ENCODE peak calls at places on chromosome 13, in four cellular contexts. One of them, this sample, is unnamed.
A peak's percentile ranks its signal among the peaks of the same experiment; 100 is the strongest.

GRCh38 chr13:97555034-97555433 is 121.1 kb downstream of the RAP2A start:
- DNase-seq in fibroblast of mammary gland: no peak
- DNase-seq in tibial nerve: no peak
- DNase-seq in posterior cingulate gyrus: no peak
- DNase-seq in this sample: no peak

GRCh38 chr13:83136660-83137059 is 745.6 kb downstream of the SLITRK1 start:
- DNase-seq in fibroblast of mammary gland: no peak
- DNase-seq in tibial nerve: no peak
- DNase-seq in posterior cingulate gyrus: no peak
- DNase-seq in this sample: no peak

GRCh38 chr13:30021611-30022010 is 171.2 kb upstream of the UBL3 start:
- DNase-seq in fibroblast of mammary gland: peak; percentile 50
- DNase-seq in tibial nerve: no peak
- DNase-seq in posterior cingulate gyrus: no peak
- DNase-seq in this sample: no peak

GRCh38 chr13:109326601-109327000 is 459.8 kb downstream of the IRS2 start:
- DNase-seq in fibroblast of mammary gland: no peak
- DNase-seq in tibial nerve: no peak
- DNase-seq in posterior cingulate gyrus: no peak
- DNase-seq in this sample: no peak

GRCh38 chr13:113589251-113589960 is 4.9 kb downstream of the TFDP1 start:
- DNase-seq in fibroblast of mammary gland: no peak
- DNase-seq in tibial nerve: no peak
- DNase-seq in posterior cingulate gyrus: no peak
- DNase-seq in this sample: no peak

GRCh38 chr13:51267581-51267980 is 45.4 kb downstream of the FAM124A start:
- DNase-seq in fibroblast of mammary gland: peak; percentile 2
- DNase-seq in tibial nerve: no peak
- DNase-seq in posterior cingulate gyrus: no peak
- DNase-seq in this sample: no peak

GRCh38 chr13:40255551-40255950 is 410.9 kb downstream of the FOXO1 start:
- DNase-seq in fibroblast of mammary gland: no peak
- DNase-seq in tibial nerve: no peak
- DNase-seq in posterior cingulate gyrus: no peak
- DNase-seq in this sample: no peak

GRCh38 chr13:27044837-27045570 is 126.6 kb downstream of the USP12 start:
- DNase-seq in fibroblast of mammary gland: no peak
- DNase-seq in tibial nerve: no peak
- DNase-seq in posterior cingulate gyrus: no peak
- DNase-seq in this sample: peak; percentile 7

GRCh38 chr13:69553976-69554375 is 553.6 kb upstream of the ATXN8OS start:
- DNase-seq in fibroblast of mammary gland: no peak
- DNase-seq in tibial nerve: no peak
- DNase-seq in posterior cingulate gyrus: no peak
- DNase-seq in this sample: no peak

GRCh38 chr13:102299366-102299765 is 102.5 kb downstream of the FGF14 start:
- DNase-seq in fibroblast of mammary gland: no peak
- DNase-seq in tibial nerve: no peak
- DNase-seq in posterior cingulate gyrus: no peak
- DNase-seq in this sample: no peak

GRCh38 chr13:108269601-108270328 is at the start of gene TNFSF13B:
- DNase-seq in fibroblast of mammary gland: peak; percentile 46
- DNase-seq in tibial nerve: no peak
- DNase-seq in posterior cingulate gyrus: no peak
- DNase-seq in this sample: peak; percentile 9

GRCh38 chr13:112709825-112710783 is 20.3 kb downstream of the ATP11A start:
- DNase-seq in fibroblast of mammary gland: no peak
- DNase-seq in tibial nerve: no peak
- DNase-seq in posterior cingulate gyrus: no peak
- DNase-seq in this sample: no peak

GRCh38 chr13:30124131-30124768 is 183.1 kb downstream of the KATNAL1 start:
- DNase-seq in fibroblast of mammary gland: no peak
- DNase-seq in tibial nerve: no peak
- DNase-seq in posterior cingulate gyrus: no peak
- DNase-seq in this sample: no peak

GRCh38 chr13:44015133-44015532 is 135.4 kb downstream of the LACC1 start:
- DNase-seq in fibroblast of mammary gland: no peak
- DNase-seq in tibial nerve: no peak
- DNase-seq in posterior cingulate gyrus: no peak
- DNase-seq in this sample: no peak

GRCh38 chr13:20173121-20173746 is 12.4 kb upstream of the GJA3 start:
- DNase-seq in fibroblast of mammary gland: peak; percentile 69
- DNase-seq in tibial nerve: no peak
- DNase-seq in posterior cingulate gyrus: no peak
- DNase-seq in this sample: no peak

GRCh38 chr13:42110410-42111155 is 62.1 kb downstream of the DGKH start:
- DNase-seq in fibroblast of mammary gland: peak; percentile 84
- DNase-seq in tibial nerve: peak; percentile 64
- DNase-seq in posterior cingulate gyrus: no peak
- DNase-seq in this sample: peak; percentile 55

GRCh38 chr13:110397445-110397844 is 90.4 kb downstream of the COL4A2 start:
- DNase-seq in fibroblast of mammary gland: peak; percentile 93
- DNase-seq in tibial nerve: peak; percentile 75
- DNase-seq in posterior cingulate gyrus: peak; percentile 54
- DNase-seq in this sample: peak; percentile 73

GRCh38 chr13:113161433-113161832 is 3.0 kb downstream of the PROZ start:
- DNase-seq in fibroblast of mammary gland: no peak
- DNase-seq in tibial nerve: no peak
- DNase-seq in posterior cingulate gyrus: no peak
- DNase-seq in this sample: no peak

GRCh38 chr13:91155512-91156114 is 191.9 kb upstream of the MIR17HG start:
- DNase-seq in fibroblast of mammary gland: no peak
- DNase-seq in tibial nerve: no peak
- DNase-seq in posterior cingulate gyrus: no peak
- DNase-seq in this sample: no peak

GRCh38 chr13:114108141-114108761 is 24.2 kb downstream of the RASA3 start:
- DNase-seq in fibroblast of mammary gland: no peak
- DNase-seq in tibial nerve: no peak
- DNase-seq in posterior cingulate gyrus: no peak
- DNase-seq in this sample: no peak

GRCh38 chr13:28531195-28531955 is 36.4 kb upstream of the FLT1 start:
- DNase-seq in fibroblast of mammary gland: peak; percentile 27
- DNase-seq in tibial nerve: no peak
- DNase-seq in posterior cingulate gyrus: no peak
- DNase-seq in this sample: peak; percentile 36

GRCh38 chr13:74040200-74040599 is 94.0 kb downstream of the KLF12 start:
- DNase-seq in fibroblast of mammary gland: peak; percentile 32
- DNase-seq in tibial nerve: no peak
- DNase-seq in posterior cingulate gyrus: no peak
- DNase-seq in this sample: peak; percentile 51

GRCh38 chr13:50873481-50873880 is 30.0 kb upstream of the DLEU7 start:
- DNase-seq in fibroblast of mammary gland: peak; percentile 52
- DNase-seq in tibial nerve: no peak
- DNase-seq in posterior cingulate gyrus: no peak
- DNase-seq in this sample: no peak

GRCh38 chr13:22874839-22875238 is 305.9 kb upstream of the SGCG start:
- DNase-seq in fibroblast of mammary gland: no peak
- DNase-seq in tibial nerve: no peak
- DNase-seq in posterior cingulate gyrus: no peak
- DNase-seq in this sample: no peak

GRCh38 chr13:23339225-23339624 is 94.3 kb downstream of the SACS start:
- DNase-seq in fibroblast of mammary gland: no peak
- DNase-seq in tibial nerve: no peak
- DNase-seq in posterior cingulate gyrus: no peak
- DNase-seq in this sample: no peak

GRCh38 chr13:31896427-31896826 is 135.1 kb upstream of the FRY start:
- DNase-seq in fibroblast of mammary gland: peak; percentile 92
- DNase-seq in tibial nerve: peak; percentile 20
- DNase-seq in posterior cingulate gyrus: no peak
- DNase-seq in this sample: peak; percentile 46

GRCh38 chr13:35781044-35781443 is 304.6 kb upstream of the MAB21L1 start:
- DNase-seq in fibroblast of mammary gland: no peak
- DNase-seq in tibial nerve: no peak
- DNase-seq in posterior cingulate gyrus: no peak
- DNase-seq in this sample: no peak

GRCh38 chr13:100941811-100942361 is 267.3 kb upstream of the TMTC4 start:
- DNase-seq in fibroblast of mammary gland: no peak
- DNase-seq in tibial nerve: no peak
- DNase-seq in posterior cingulate gyrus: no peak
- DNase-seq in this sample: no peak

GRCh38 chr13:101150998-101151397 is 265.3 kb downstream of the NALCN start:
- DNase-seq in fibroblast of mammary gland: peak; percentile 26
- DNase-seq in tibial nerve: peak; percentile 23
- DNase-seq in posterior cingulate gyrus: no peak
- DNase-seq in this sample: no peak

GRCh38 chr13:98751397-98752110 is 918 bp downstream of the SLC15A1 start:
- DNase-seq in fibroblast of mammary gland: peak; percentile 44
- DNase-seq in tibial nerve: no peak
- DNase-seq in posterior cingulate gyrus: no peak
- DNase-seq in this sample: peak; percentile 24

GRCh38 chr13:87169337-87169736 is 501.8 kb upstream of the SLITRK5 start:
- DNase-seq in fibroblast of mammary gland: no peak
- DNase-seq in tibial nerve: no peak
- DNase-seq in posterior cingulate gyrus: no peak
- DNase-seq in this sample: no peak

GRCh38 chr13:38933786-38934185 is 56.8 kb downstream of the STOML3 start:
- DNase-seq in fibroblast of mammary gland: no peak
- DNase-seq in tibial nerve: no peak
- DNase-seq in posterior cingulate gyrus: no peak
- DNase-seq in this sample: no peak

GRCh38 chr13:41465215-41465907 is 8.0 kb downstream of the RGCC start:
- DNase-seq in fibroblast of mammary gland: peak; percentile 91
- DNase-seq in tibial nerve: no peak
- DNase-seq in posterior cingulate gyrus: no peak
- DNase-seq in this sample: peak; percentile 90

GRCh38 chr13:97256343-97256783 is 34.2 kb downstream of the MBNL2 start:
- DNase-seq in fibroblast of mammary gland: peak; percentile 93
- DNase-seq in tibial nerve: no peak
- DNase-seq in posterior cingulate gyrus: no peak
- DNase-seq in this sample: peak; percentile 75

GRCh38 chr13:77150651-77151050 is 123.7 kb upstream of the FBXL3 start:
- DNase-seq in fibroblast of mammary gland: no peak
- DNase-seq in tibial nerve: no peak
- DNase-seq in posterior cingulate gyrus: no peak
- DNase-seq in this sample: no peak